ENCODE peak calls at places on chromosomes 3 and 15, in six cellular contexts. V is naive thymus-derived CD8-positive, alpha-beta T cell; H is stimulated activated CD8-positive, alpha-beta memory T cell treated with anti-CD3 and anti-CD28 coated beads, Interleukin-2, amount 100 ng/mL, for 48 hours; Q is EL; P is stimulated activated CD4-positive, alpha-beta T cell treated with anti-CD3 and anti-CD28 coated beads, Interleukin-4, amount 100 ng/mL, for 24 hours; R is left cardiac atrium. O is an unnamed sample.

GRCh38 chr3:78798266-78798832 is 969.4 kb downstream of the ROBO1 start:
- DNase-seq in V (no peak), H (no peak), Q (no peak), P (no peak), R (no peak), O (no peak)

GRCh38 chr3:46408853-46409252 is 1.8 kb downstream of the CCRL2 start:
- DNase-seq in V (no peak), H (no peak), Q (no peak), P (no peak), R (no peak), O (no peak)

GRCh38 chr15:100997442-100997841 is 78.3 kb downstream of the LRRK1 start:
- DNase-seq in V (no peak), H (no peak), Q (peak), P (no peak), R (no peak), O (no peak)

GRCh38 chr3:66490214-66490613 is 10.6 kb downstream of the LRIG1 start:
- DNase-seq in V (no peak), H (no peak), Q (no peak), P (no peak), R (no peak), O (no peak)

GRCh38 chr3:71809321-71809720 is 24.4 kb upstream of the PROK2 start:
- DNase-seq in V (no peak), H (no peak), Q (no peak), P (no peak), R (no peak), O (no peak)

GRCh38 chr15:41411441-41411840 is 5.5 kb upstream of the RTF1 start:
- DNase-seq in V (no peak), H (no peak), Q (no peak), P (no peak), R (no peak), O (no peak)

GRCh38 chr3:22263042-22263441 is 512.0 kb upstream of the ZNF385D start:
- DNase-seq in V (no peak), H (no peak), Q (peak), P (no peak), R (no peak), O (no peak)

GRCh38 chr15:92288755-92289154 is 104.9 kb upstream of the ST8SIA2 start:
- DNase-seq in V (no peak), H (no peak), Q (no peak), P (no peak), R (no peak), O (no peak)

GRCh38 chr3:132256984-132257383 is 60.2 kb upstream of the ACP3 start:
- DNase-seq in V (no peak), H (no peak), Q (peak), P (no peak), R (no peak), O (no peak)

GRCh38 chr3:46700772-46701171 is 420 bp upstream of the TMIE start:
- DNase-seq in V (no peak), H (no peak), Q (no peak), P (no peak), R (no peak), O (no peak)